ENCODE peak calls at places on chromosomes 16 and 17, in six cellular contexts. R is fibroblast of the aortic adventitia; S is activated T-cell treated with anti-CD3 and anti-CD28 coated beads, Interleukin-2, amount 50 U/mL, for 72 hours; L is GM12864; W is NCI-H1105; J is GM12865. O is an unnamed sample.

GRCh38 chr17:49849711-49850610 is 2.1 kb upstream of the TAC4 start:
- DNase-seq in R (no peak), S (no peak), L (no peak), W (no peak), J (no peak), O (no peak)

GRCh38 chr17:5694507-5694906 is 110.2 kb upstream of the NLRP1 start:
- DNase-seq in R (no peak), S (no peak), L (no peak), W (no peak), J (no peak), O (no peak)

GRCh38 chr16:11909653-11910551 is 5.9 kb downstream of the GSPT1 start:
- DNase-seq in R (peak; percentile 52), S (no peak), L (no peak), W (no peak), J (no peak), O (no peak)

GRCh38 chr17:40322417-40323315 is 13.7 kb downstream of the RARA start:
- DNase-seq in R (peak; percentile 81), S (peak; percentile 89), L (peak; percentile 90), W (no peak), J (peak; percentile 96), O (peak; percentile 95)

GRCh38 chr17:58520843-58521430 is 6.5 kb upstream of the MTMR4 start:
- DNase-seq in R (no peak), S (peak; percentile 20), L (peak; percentile 21), W (no peak), J (peak; percentile 67), O (peak; percentile 47)

GRCh38 chr16:66580605-66581209 is 1.4 kb downstream of the CMTM2 start:
- DNase-seq in R (peak; percentile 80), S (no peak), L (no peak), W (no peak), J (no peak), O (no peak)

GRCh38 chr16:79542196-79542859 is 58.2 kb downstream of the MAF start:
- DNase-seq in R (no peak), S (no peak), L (no peak), W (no peak), J (no peak), O (no peak)

GRCh38 chr16:57786632-57787518 is 15.4 kb downstream of the KIFC3 start:
- DNase-seq in R (peak; percentile 23), S (no peak), L (no peak), W (no peak), J (no peak), O (no peak)

GRCh38 chr16:70749681-70750601 is 51.0 kb downstream of the VAC14 start:
- DNase-seq in R (no peak), S (no peak), L (no peak), W (no peak), J (no peak), O (no peak)

GRCh38 chr16:30884760-30885159 is 9.1 kb downstream of the BCL7C start:
- DNase-seq in R (no peak), S (no peak), L (no peak), W (no peak), J (peak; percentile 53), O (no peak)

GRCh38 chr17:1931759-1932579 is 93.2 kb downstream of the RTN4RL1 start:
- DNase-seq in R (peak; percentile 16), S (no peak), L (no peak), W (peak; percentile 68), J (no peak), O (no peak)

GRCh38 chr17:62187681-62188080 is 122.6 kb upstream of the MED13 start:
- DNase-seq in R (peak; percentile 50), S (no peak), L (no peak), W (no peak), J (no peak), O (no peak)

GRCh38 chr16:89401641-89402445 is 88.5 kb downstream of the ANKRD11 start:
- DNase-seq in R (peak; percentile 75), S (no peak), L (no peak), W (no peak), J (no peak), O (no peak)

GRCh38 chr17:74637265-74637664 is 13.7 kb upstream of the CD300E start:
- DNase-seq in R (no peak), S (no peak), L (no peak), W (no peak), J (no peak), O (no peak)

GRCh38 chr16:24950275-24950674 is 64.9 kb downstream of the ARHGAP17 start:
- DNase-seq in R (peak; percentile 54), S (no peak), L (no peak), W (no peak), J (no peak), O (no peak)

GRCh38 chr17:7932949-7933348 is 943 bp downstream of the CNTROB start:
- DNase-seq in R (peak; percentile 43), S (peak; percentile 54), L (no peak), W (no peak), J (peak; percentile 50), O (peak; percentile 61)

GRCh38 chr17:7260601-7261376 is 1.5 kb downstream of the CLDN7 start:
- DNase-seq in R (no peak), S (no peak), L (no peak), W (peak; percentile 59), J (peak; percentile 50), O (peak; percentile 79)

GRCh38 chr17:50304781-50305404 is 30.6 kb downstream of the TMEM92 start:
- DNase-seq in R (peak; percentile 79), S (peak; percentile 26), L (no peak), W (no peak), J (no peak), O (no peak)

GRCh38 chr16:85102106-85102630 is 10.1 kb downstream of the CIBAR2 start:
- DNase-seq in R (no peak), S (no peak), L (no peak), W (no peak), J (peak; percentile 30), O (no peak)

GRCh38 chr16:8887952-8888560 is 5.9 kb downstream of the LITAFD start:
- DNase-seq in R (peak; percentile 33), S (no peak), L (no peak), W (no peak), J (no peak), O (peak; percentile 23)

GRCh38 chr17:55161935-55162555 is 102.7 kb upstream of the HLF start:
- DNase-seq in R (peak; percentile 50), S (no peak), L (no peak), W (no peak), J (no peak), O (no peak)

O was measured in RPMI8226.